ENCODE peak calls at places on chromosome 19, in nine cellular contexts. One of them, this sample, is unnamed.

GRCh38 chr19:8306235-8307054 is 1.7 kb downstream of the CD320 start:
- DNase-seq in cardiac muscle cell: no peak
- DNase-seq in glutamatergic neuron: no peak
- DNase-seq in foreskin fibroblast: no peak
- DNase-seq in hepatocyte: no peak
- DNase-seq in PC-3: no peak
- DNase-seq in AG09319: no peak
- DNase-seq in CD8-positive, alpha-beta T cell: no peak
- DNase-seq in PC-9: peak
- DNase-seq in this sample: no peak

GRCh38 chr19:45247136-45247535 is 1.9 kb upstream of the EXOC3L2 start:
- DNase-seq in cardiac muscle cell: no peak
- DNase-seq in glutamatergic neuron: no peak
- DNase-seq in foreskin fibroblast: no peak
- DNase-seq in hepatocyte: no peak
- DNase-seq in PC-3: no peak
- DNase-seq in AG09319: no peak
- DNase-seq in CD8-positive, alpha-beta T cell: no peak
- DNase-seq in PC-9: no peak
- DNase-seq in this sample: no peak

GRCh38 chr19:36436531-36436930 is 18.1 kb upstream of the ZFP82 start:
- DNase-seq in cardiac muscle cell: peak
- DNase-seq in glutamatergic neuron: no peak
- DNase-seq in foreskin fibroblast: no peak
- DNase-seq in hepatocyte: no peak
- DNase-seq in PC-3: peak
- DNase-seq in AG09319: no peak
- DNase-seq in CD8-positive, alpha-beta T cell: no peak
- DNase-seq in PC-9: peak
- DNase-seq in this sample: no peak

GRCh38 chr19:41951686-41952172 is 7.4 kb downstream of the RABAC1 start:
- DNase-seq in cardiac muscle cell: peak
- DNase-seq in glutamatergic neuron: peak
- DNase-seq in foreskin fibroblast: peak
- DNase-seq in hepatocyte: peak
- DNase-seq in PC-3: peak
- DNase-seq in AG09319: peak
- DNase-seq in CD8-positive, alpha-beta T cell: peak
- DNase-seq in PC-9: no peak
- DNase-seq in this sample: peak

GRCh38 chr19:19103167-19103566 is 35.1 kb downstream of the TMEM161A start:
- DNase-seq in cardiac muscle cell: no peak
- DNase-seq in glutamatergic neuron: no peak
- DNase-seq in foreskin fibroblast: no peak
- DNase-seq in hepatocyte: no peak
- DNase-seq in PC-3: no peak
- DNase-seq in AG09319: no peak
- DNase-seq in CD8-positive, alpha-beta T cell: no peak
- DNase-seq in PC-9: no peak
- DNase-seq in this sample: no peak

GRCh38 chr19:45508931-45509691 is 1.8 kb downstream of the VASP start:
- DNase-seq in cardiac muscle cell: peak
- DNase-seq in glutamatergic neuron: peak
- DNase-seq in foreskin fibroblast: peak
- DNase-seq in hepatocyte: peak
- DNase-seq in PC-3: peak
- DNase-seq in AG09319: no peak
- DNase-seq in CD8-positive, alpha-beta T cell: no peak
- DNase-seq in PC-9: peak
- DNase-seq in this sample: no peak

GRCh38 chr19:55340144-55340783 is 588 bp downstream of the KMT5C start:
- DNase-seq in cardiac muscle cell: no peak
- DNase-seq in glutamatergic neuron: peak
- DNase-seq in foreskin fibroblast: no peak
- DNase-seq in hepatocyte: peak
- DNase-seq in PC-3: no peak
- DNase-seq in AG09319: no peak
- DNase-seq in CD8-positive, alpha-beta T cell: no peak
- DNase-seq in PC-9: peak
- DNase-seq in this sample: no peak

GRCh38 chr19:8017808-8018207 is 12.4 kb upstream of the ELAVL1 start:
- DNase-seq in cardiac muscle cell: no peak
- DNase-seq in glutamatergic neuron: no peak
- DNase-seq in foreskin fibroblast: no peak
- DNase-seq in hepatocyte: no peak
- DNase-seq in PC-3: no peak
- DNase-seq in AG09319: no peak
- DNase-seq in CD8-positive, alpha-beta T cell: peak
- DNase-seq in PC-9: no peak
- DNase-seq in this sample: no peak

GRCh38 chr19:48006762-48007161 is 12.3 kb downstream of the ELSPBP1 start:
- DNase-seq in cardiac muscle cell: no peak
- DNase-seq in glutamatergic neuron: no peak
- DNase-seq in foreskin fibroblast: no peak
- DNase-seq in hepatocyte: no peak
- DNase-seq in PC-3: no peak
- DNase-seq in AG09319: no peak
- DNase-seq in CD8-positive, alpha-beta T cell: no peak
- DNase-seq in PC-9: no peak
- DNase-seq in this sample: no peak

GRCh38 chr19:51010066-51010795 is 8.8 kb upstream of the KLK8 start:
- DNase-seq in cardiac muscle cell: no peak
- DNase-seq in glutamatergic neuron: no peak
- DNase-seq in foreskin fibroblast: no peak
- DNase-seq in hepatocyte: no peak
- DNase-seq in PC-3: peak
- DNase-seq in AG09319: no peak
- DNase-seq in CD8-positive, alpha-beta T cell: no peak
- DNase-seq in PC-9: peak
- DNase-seq in this sample: no peak

GRCh38 chr19:46624958-46625661 is at the start of gene PTGIR:
- DNase-seq in cardiac muscle cell: peak
- DNase-seq in glutamatergic neuron: no peak
- DNase-seq in foreskin fibroblast: peak
- DNase-seq in hepatocyte: peak
- DNase-seq in PC-3: no peak
- DNase-seq in AG09319: peak
- DNase-seq in CD8-positive, alpha-beta T cell: no peak
- DNase-seq in PC-9: no peak
- DNase-seq in this sample: no peak

GRCh38 chr19:18920400-18920799 is 885 bp downstream of the DDX49 start:
- DNase-seq in cardiac muscle cell: no peak
- DNase-seq in glutamatergic neuron: no peak
- DNase-seq in foreskin fibroblast: no peak
- DNase-seq in hepatocyte: no peak
- DNase-seq in PC-3: no peak
- DNase-seq in AG09319: no peak
- DNase-seq in CD8-positive, alpha-beta T cell: no peak
- DNase-seq in PC-9: no peak
- DNase-seq in this sample: no peak

GRCh38 chr19:29121684-29122083 is 91.3 kb downstream of the UQCRFS1 start:
- DNase-seq in cardiac muscle cell: peak
- DNase-seq in glutamatergic neuron: peak
- DNase-seq in foreskin fibroblast: no peak
- DNase-seq in hepatocyte: peak
- DNase-seq in PC-3: no peak
- DNase-seq in AG09319: no peak
- DNase-seq in CD8-positive, alpha-beta T cell: no peak
- DNase-seq in PC-9: no peak
- DNase-seq in this sample: no peak

GRCh38 chr19:1106841-1107654 is 3.3 kb downstream of the GPX4 start:
- DNase-seq in cardiac muscle cell: peak
- DNase-seq in glutamatergic neuron: no peak
- DNase-seq in foreskin fibroblast: peak
- DNase-seq in hepatocyte: peak
- DNase-seq in PC-3: peak
- DNase-seq in AG09319: no peak
- DNase-seq in CD8-positive, alpha-beta T cell: no peak
- DNase-seq in PC-9: peak
- DNase-seq in this sample: no peak
- TF ChIP-seq CTCF in cardiac muscle cell: peak
- TF ChIP-seq CTCF in glutamatergic neuron: peak
- TF ChIP-seq CTCF in foreskin fibroblast: peak
- TF ChIP-seq CTCF in hepatocyte: peak
- TF ChIP-seq CTCF in PC-3: peak
- TF ChIP-seq CTCF in AG09319: peak
- TF ChIP-seq CTCF in CD8-positive, alpha-beta T cell: no peak
- TF ChIP-seq CTCF in PC-9: no peak
- TF ChIP-seq CTCF in this sample: no peak

GRCh38 chr19:14542721-14543328 is 13.4 kb downstream of the TECR start:
- DNase-seq in cardiac muscle cell: peak
- DNase-seq in glutamatergic neuron: no peak
- DNase-seq in foreskin fibroblast: no peak
- DNase-seq in hepatocyte: peak
- DNase-seq in PC-3: no peak
- DNase-seq in AG09319: no peak
- DNase-seq in CD8-positive, alpha-beta T cell: no peak
- DNase-seq in PC-9: no peak
- DNase-seq in this sample: no peak

GRCh38 chr19:14545716-14546082 is 16.3 kb downstream of the TECR start:
- DNase-seq in cardiac muscle cell: no peak
- DNase-seq in glutamatergic neuron: no peak
- DNase-seq in foreskin fibroblast: no peak
- DNase-seq in hepatocyte: no peak
- DNase-seq in PC-3: no peak
- DNase-seq in AG09319: no peak
- DNase-seq in CD8-positive, alpha-beta T cell: no peak
- DNase-seq in PC-9: no peak
- DNase-seq in this sample: no peak

GRCh38 chr19:14544977-14545715 is 15.8 kb downstream of the TECR start:
- DNase-seq in cardiac muscle cell: no peak
- DNase-seq in glutamatergic neuron: no peak
- DNase-seq in foreskin fibroblast: no peak
- DNase-seq in hepatocyte: peak
- DNase-seq in PC-3: no peak
- DNase-seq in AG09319: no peak
- DNase-seq in CD8-positive, alpha-beta T cell: no peak
- DNase-seq in PC-9: no peak
- DNase-seq in this sample: no peak

GRCh38 chr19:14540741-14541525 is 11.5 kb downstream of the TECR start:
- DNase-seq in cardiac muscle cell: no peak
- DNase-seq in glutamatergic neuron: no peak
- DNase-seq in foreskin fibroblast: no peak
- DNase-seq in hepatocyte: no peak
- DNase-seq in PC-3: no peak
- DNase-seq in AG09319: no peak
- DNase-seq in CD8-positive, alpha-beta T cell: no peak
- DNase-seq in PC-9: no peak
- DNase-seq in this sample: no peak

GRCh38 chr19:14544047-14544446 is 14.7 kb downstream of the TECR start:
- DNase-seq in cardiac muscle cell: no peak
- DNase-seq in glutamatergic neuron: no peak
- DNase-seq in foreskin fibroblast: no peak
- DNase-seq in hepatocyte: peak
- DNase-seq in PC-3: peak
- DNase-seq in AG09319: no peak
- DNase-seq in CD8-positive, alpha-beta T cell: no peak
- DNase-seq in PC-9: no peak
- DNase-seq in this sample: no peak
- TF ChIP-seq CTCF in cardiac muscle cell: no peak
- TF ChIP-seq CTCF in glutamatergic neuron: no peak
- TF ChIP-seq CTCF in foreskin fibroblast: no peak
- TF ChIP-seq CTCF in hepatocyte: no peak
- TF ChIP-seq CTCF in PC-3: no peak
- TF ChIP-seq CTCF in AG09319: no peak
- TF ChIP-seq CTCF in CD8-positive, alpha-beta T cell: no peak
- TF ChIP-seq CTCF in PC-9: no peak
- TF ChIP-seq CTCF in this sample: no peak

DNA sequence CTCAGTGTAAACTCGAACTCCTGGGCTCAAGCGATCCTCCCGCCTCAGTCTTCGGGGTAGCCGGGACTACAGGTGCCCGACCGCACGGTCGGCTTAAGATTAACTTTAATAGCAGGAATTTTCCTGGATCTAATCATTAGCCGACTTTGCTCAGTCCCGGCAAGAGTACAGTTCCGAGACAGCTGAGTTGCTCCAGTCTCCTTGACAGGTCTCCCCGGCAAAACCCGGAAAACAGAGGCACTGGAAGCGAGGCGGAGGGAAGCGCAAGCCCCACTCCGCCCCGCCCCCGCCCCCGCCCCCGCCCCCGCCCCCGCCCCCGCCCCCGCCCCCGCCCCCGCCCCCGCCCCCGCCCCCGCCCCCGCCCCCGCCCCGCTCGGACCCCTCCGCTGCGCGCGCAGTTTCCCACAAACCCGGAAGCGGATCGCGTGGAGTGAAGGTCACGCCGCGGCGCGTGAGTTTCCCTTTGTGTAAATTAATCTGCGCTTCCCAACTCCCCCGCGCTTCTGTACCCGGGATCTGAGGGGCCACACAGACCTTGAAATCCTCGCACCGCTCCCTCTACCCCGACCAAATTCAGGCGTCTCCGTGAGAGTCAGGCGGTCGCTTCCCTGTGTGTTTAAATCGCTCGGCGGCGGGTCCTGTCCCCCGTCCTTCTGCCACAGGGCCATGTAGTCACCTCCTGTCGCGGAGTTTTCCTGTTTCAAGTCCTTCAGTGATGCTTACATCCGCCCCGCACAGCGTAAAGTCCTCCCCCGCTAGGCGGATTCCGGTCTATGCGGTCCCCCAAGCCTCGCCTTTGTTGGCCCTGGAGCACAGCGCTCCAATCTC is at the start of gene ZNF480:
- DNase-seq in cardiac muscle cell: peak
- DNase-seq in glutamatergic neuron: peak
- DNase-seq in foreskin fibroblast: peak
- DNase-seq in hepatocyte: peak
- DNase-seq in PC-3: peak
- DNase-seq in AG09319: peak
- DNase-seq in CD8-positive, alpha-beta T cell: peak
- DNase-seq in PC-9: peak
- DNase-seq in this sample: peak
- TF ChIP-seq CTCF in cardiac muscle cell: peak
- TF ChIP-seq CTCF in glutamatergic neuron: no peak
- TF ChIP-seq CTCF in foreskin fibroblast: no peak
- TF ChIP-seq CTCF in hepatocyte: no peak
- TF ChIP-seq CTCF in PC-3: no peak
- TF ChIP-seq CTCF in AG09319: peak
- TF ChIP-seq CTCF in CD8-positive, alpha-beta T cell: no peak
- TF ChIP-seq CTCF in PC-9: no peak
- TF ChIP-seq CTCF in this sample: no peak

DNA sequence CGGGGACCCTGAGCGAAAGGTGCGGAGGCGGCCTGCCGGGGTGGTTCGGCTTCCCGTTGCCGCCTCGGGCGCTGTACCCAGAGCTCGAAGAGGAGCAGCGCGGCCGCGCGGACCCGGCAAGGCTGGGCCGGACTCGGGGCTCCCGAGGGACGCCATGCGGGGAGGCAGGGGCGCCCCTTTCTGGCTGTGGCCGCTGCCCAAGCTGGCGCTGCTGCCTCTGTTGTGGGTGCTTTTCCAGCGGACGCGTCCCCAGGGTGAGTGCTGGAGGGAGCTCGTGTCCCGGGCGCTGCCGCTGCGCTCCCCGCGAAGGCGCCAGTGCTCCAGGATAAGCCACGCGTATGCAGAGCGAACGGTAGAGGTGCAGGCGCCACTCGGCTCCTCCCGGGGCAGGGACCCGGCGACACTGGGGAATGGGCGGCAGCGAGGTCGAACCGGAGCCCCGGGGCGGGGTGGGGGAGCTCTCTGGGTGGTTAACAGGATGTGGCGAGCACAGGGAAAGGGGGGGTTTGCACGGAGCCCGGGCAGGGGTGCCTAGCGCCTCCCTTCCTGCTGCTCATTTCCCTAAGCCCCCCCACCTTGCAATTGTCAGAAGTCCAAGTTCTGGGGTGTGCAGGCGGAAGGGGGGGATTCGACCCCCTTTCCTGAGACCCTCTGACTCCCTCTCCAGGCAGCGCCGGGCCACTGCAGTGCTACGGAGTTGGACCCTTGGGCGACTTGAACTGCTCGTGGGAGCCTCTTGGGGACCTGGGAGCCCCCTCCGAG is at the start of gene IL27RA:
- DNase-seq in cardiac muscle cell: peak
- DNase-seq in glutamatergic neuron: peak
- DNase-seq in foreskin fibroblast: peak
- DNase-seq in hepatocyte: peak
- DNase-seq in PC-3: peak
- DNase-seq in AG09319: no peak
- DNase-seq in CD8-positive, alpha-beta T cell: peak
- DNase-seq in PC-9: peak
- DNase-seq in this sample: peak
- TF ChIP-seq CTCF in cardiac muscle cell: peak
- TF ChIP-seq CTCF in glutamatergic neuron: peak
- TF ChIP-seq CTCF in foreskin fibroblast: peak
- TF ChIP-seq CTCF in hepatocyte: peak
- TF ChIP-seq CTCF in PC-3: peak
- TF ChIP-seq CTCF in AG09319: peak
- TF ChIP-seq CTCF in CD8-positive, alpha-beta T cell: peak
- TF ChIP-seq CTCF in PC-9: peak
- TF ChIP-seq CTCF in this sample: peak